ENCODE peak calls at places on chromosomes 2 and 18, in eight cellular contexts. S is body of pancreas, D is breast epithelium, K is hepatocyte, O is suprapubic skin, I is transverse colon, C is Caco-2, R is BJ. Y is an unnamed sample.

GRCh38 chr2:201275069-201275468 is 14.7 kb downstream of the CASP8 start:
- DNase-seq in R (no peak), C (no peak), O (no peak), I (no peak), K (no peak), D (no peak), S (no peak), Y (no peak)

GRCh38 chr2:122469147-122469546 is 713.7 kb downstream of the TSN start:
- DNase-seq in S (no peak), C (no peak), R (no peak), O (no peak), K (peak; percentile 22), D (no peak), I (no peak), Y (no peak)

GRCh38 chr2:231393149-231394131 is 2.1 kb upstream of the B3GNT7 start:
- DNase-seq in C (no peak), R (no peak), I (no peak), D (no peak), O (no peak), S (no peak), K (no peak), Y (peak; percentile 81)

GRCh38 chr2:217402622-217403383 is 542.9 kb upstream of the TNP1 start:
- DNase-seq in S (peak; percentile 9), O (no peak), C (no peak), K (peak; percentile 52), I (peak; percentile 15), R (no peak), D (no peak), Y (no peak)

GRCh38 chr2:20353597-20353996 is 3.0 kb upstream of the PUM2 start:
- DNase-seq in C (no peak), D (no peak), R (no peak), O (no peak), S (no peak), K (peak; percentile 18), I (no peak), Y (no peak)

GRCh38 chr18:21499997-21500396 is 100.5 kb downstream of the ESCO1 start:
- DNase-seq in K (no peak), I (no peak), O (no peak), S (no peak), R (no peak), D (no peak), C (no peak), Y (no peak)

GRCh38 chr2:68253211-68254068 is 1.1 kb upstream of the PPP3R1 start:
- DNase-seq in D (no peak), O (no peak), C (peak; percentile 21), R (no peak), K (peak; percentile 52), I (peak; percentile 13), S (no peak), Y (no peak)

GRCh38 chr2:189927823-189928222 is 134.7 kb downstream of the MSTN start:
- DNase-seq in D (no peak), R (no peak), C (no peak), K (no peak), S (no peak), O (no peak), I (no peak), Y (no peak)

GRCh38 chr18:3321133-3321812 is 59.3 kb downstream of the MYL12B start:
- DNase-seq in O (no peak), R (no peak), K (peak; percentile 48), S (no peak), D (no peak), C (no peak), I (no peak), Y (no peak)

GRCh38 chr2:147331790-147332419 is 512.9 kb upstream of the ACVR2A start:
- DNase-seq in S (peak; percentile 54), D (no peak), O (no peak), R (no peak), C (peak; percentile 44), K (peak; percentile 61), I (peak; percentile 38), Y (peak; percentile 14)

GRCh38 chr2:112006076-112006410 is 49.0 kb upstream of the TMEM87B start:
- DNase-seq in C (no peak), R (peak; percentile 19), O (no peak), S (no peak), I (no peak), K (no peak), D (no peak), Y (no peak)

GRCh38 chr2:198383392-198383791 is 579.0 kb downstream of the PLCL1 start:
- DNase-seq in O (no peak), S (no peak), D (no peak), I (no peak), R (no peak), K (no peak), C (no peak), Y (no peak)

GRCh38 chr2:112646791-112647720 is 1.3 kb downstream of the SLC20A1 start:
- DNase-seq in C (no peak), K (no peak), D (no peak), S (no peak), I (no peak), O (peak; percentile 8), R (no peak), Y (no peak)

GRCh38 chr2:151946856-151947523 is 118.8 kb upstream of the ARL5A start:
- DNase-seq in O (no peak), C (peak; percentile 47), S (peak; percentile 63), D (no peak), I (peak; percentile 12), K (peak; percentile 64), R (no peak), Y (no peak)

GRCh38 chr18:80148316-80149199 is 39.5 kb downstream of the ADNP2 start:
- DNase-seq in I (no peak), R (no peak), S (peak; percentile 35), D (no peak), O (no peak), K (no peak), C (peak; percentile 5), Y (no peak)

GRCh38 chr2:58339548-58340243 is 98.6 kb upstream of the FANCL start:
- DNase-seq in K (peak; percentile 10), S (no peak), D (no peak), R (no peak), C (no peak), I (no peak), O (no peak), Y (no peak)
- H3K4me3 ChIP-seq in K (no peak overlapping the region), S (no peak overlapping the region), D (no peak overlapping the region), R (no peak overlapping the region), C (no peak overlapping the region), I (no peak overlapping the region), O (no peak overlapping the region), Y (no peak overlapping the region)

GRCh38 chr2:241595600-241596140 is 37.1 kb downstream of the BOK start:
- DNase-seq in O (no peak), C (no peak), I (no peak), K (peak; percentile 47), S (no peak), D (no peak), R (no peak), Y (no peak)

GRCh38 chr2:241601841-241602240 is 35.1 kb downstream of the THAP4 start:
- DNase-seq in S (no peak), R (no peak), C (no peak), D (no peak), K (no peak), I (no peak), O (no peak), Y (no peak)

GRCh38 chr2:241597561-241597960 is 39.0 kb downstream of the BOK start:
- DNase-seq in I (no peak), C (no peak), S (no peak), K (no peak), D (no peak), O (no peak), R (no peak), Y (no peak)

GRCh38 chr2:241598061-241598460 is 38.9 kb downstream of the THAP4 start:
- DNase-seq in C (no peak), I (no peak), S (no peak), D (no peak), O (no peak), K (no peak), R (no peak), Y (no peak)

GRCh38 chr2:241598487-241598886 is 38.5 kb downstream of the THAP4 start:
- DNase-seq in R (no peak), D (no peak), S (peak; percentile 63), O (no peak), C (peak; percentile 31), I (no peak), K (no peak), Y (no peak)
- TF ChIP-seq CTCF in R (no peak), D (no peak), S (peak; percentile 50), O (no peak), C (peak; percentile 45), I (no peak), K (peak; percentile 41), Y (peak; percentile 21)

DNA sequence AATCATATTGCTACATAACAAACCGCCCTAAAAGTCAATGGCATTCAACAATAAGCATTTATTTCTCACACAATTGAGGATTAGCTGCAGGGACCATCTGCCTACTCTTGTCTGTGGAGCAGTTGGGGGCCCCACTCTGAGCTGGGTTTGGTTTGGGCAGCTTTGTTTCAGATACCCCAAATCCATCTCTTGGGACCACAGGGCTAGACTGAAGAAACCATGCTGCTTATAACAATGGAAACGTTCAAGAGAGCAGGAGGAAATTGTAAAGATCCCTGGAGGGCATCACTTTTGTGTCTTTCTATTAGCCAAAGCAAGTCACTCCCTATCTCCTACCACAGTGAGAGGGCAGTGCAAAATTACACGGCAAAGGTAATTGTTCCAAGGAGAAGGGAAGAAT is 146.5 kb upstream of the MGAT5 start:
- DNase-seq in D (no peak), C (no peak), R (no peak), K (no peak), O (no peak), S (no peak), I (no peak), Y (no peak)
- H3K27me3 ChIP-seq in D (no peaks in the 10 kb centered on the region), C (no peaks in the 10 kb centered on the region), R (peaks cover 3% of the 10 kb centered on the region), K (no peaks in the 10 kb centered on the region), O (no peaks in the 10 kb centered on the region), S (no peaks in the 10 kb centered on the region), I (no peaks in the 10 kb centered on the region), Y (no peaks in the 10 kb centered on the region)

DNA sequence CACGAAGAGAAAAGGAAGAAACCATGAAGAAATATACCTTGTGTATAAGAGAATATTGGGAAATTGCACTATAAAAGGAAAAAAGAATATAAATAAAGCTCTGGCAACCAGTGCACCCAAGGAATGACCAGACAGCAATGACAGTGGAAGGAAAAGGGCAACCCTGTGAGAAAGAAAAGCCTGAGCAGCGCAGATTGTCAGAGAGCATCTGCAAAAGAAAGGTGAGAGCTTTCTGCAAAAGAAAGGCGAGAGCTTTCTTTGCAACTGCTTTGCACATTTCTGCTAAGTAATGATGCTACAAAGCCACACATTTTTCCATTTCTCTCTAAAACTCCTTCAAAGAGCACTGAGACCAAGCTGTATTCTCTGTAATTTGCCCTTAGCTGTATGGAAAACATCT is 83.6 kb downstream of the CTNNA2 start:
- DNase-seq in R (no peak), I (no peak), O (no peak), D (no peak), C (no peak), K (no peak), S (no peak), Y (no peak)
- H3K4me3 ChIP-seq in R (no peak overlapping the region), I (no peak overlapping the region), O (no peak overlapping the region), D (no peak overlapping the region), C (no peak overlapping the region), K (no peak overlapping the region), S (no peak overlapping the region), Y (no peak overlapping the region)

GRCh38 chr18:47931707-47932103 is 1.2 kb upstream of the SMAD2 start:
- DNase-seq in R (no peak), C (peak; percentile 32), O (no peak), D (no peak), K (peak; percentile 40), I (peak; percentile 33), S (peak; percentile 21), Y (no peak)
- TF ChIP-seq CTCF in R (no peak), C (peak; percentile 23), O (no peak), D (no peak), K (no peak), I (no peak), S (no peak), Y (peak; percentile 26)